ENCODE peak calls at places on chromosomes 4 and X, in ten cellular contexts. S is AG09319, C is right atrium auricular region, V is colonic mucosa, F is endothelial cell, K is fibroblast of pulmonary artery, T is HFFc6, H is fibroblast of lung, P is cardiac fibroblast, R is WERI-Rb-1. X is an unnamed sample.

GRCh38 chrX:16822723-16823122 is 36.5 kb downstream of the TXLNG start:
- DNase-seq in V (no peak), S (no peak), H (no peak), K (peak; percentile 89), R (no peak), T (peak; percentile 68), C (no peak), F (no peak), P (peak; percentile 83), X (no peak)

GRCh38 chr4:72375050-72375736 is 193.8 kb downstream of the ADAMTS3 start:
- DNase-seq in K (peak; percentile 51), H (no peak), T (peak; percentile 89), C (no peak), S (no peak), V (no peak), F (no peak), R (no peak), P (peak; percentile 46), X (no peak)

GRCh38 chrX:8731579-8732395 is at the start of gene ANOS1:
- DNase-seq in T (no peak), F (peak; percentile 73), C (no peak), R (peak; percentile 81), V (no peak), P (peak; percentile 68), S (no peak), K (peak; percentile 19), H (peak; percentile 11), X (peak; percentile 80)

GRCh38 chrX:2700405-2701320 is 9.6 kb downstream of the CD99 start:
- DNase-seq in V (no peak), T (no peak), H (no peak), S (no peak), P (no peak), C (no peak), R (no peak), K (no peak), F (no peak), X (no peak)

GRCh38 chr4:16516796-16517413 is 290.6 kb upstream of the TAPT1 start:
- DNase-seq in R (peak; percentile 34), H (peak; percentile 82), S (peak; percentile 45), F (no peak), K (peak; percentile 82), C (peak; percentile 71), T (peak; percentile 80), V (peak; percentile 25), P (peak; percentile 86), X (no peak)

GRCh38 chrX:135596495-135596894 is 76.0 kb downstream of the INTS6L start:
- DNase-seq in K (peak; percentile 34), S (no peak), P (peak; percentile 29), H (peak; percentile 34), C (no peak), F (peak; percentile 64), T (peak; percentile 4), R (peak; percentile 51), V (peak; percentile 40), X (no peak)

GRCh38 chrX:128020701-128021100 is 31.5 kb downstream of the ACTRT1 start:
- DNase-seq in C (no peak), H (no peak), R (no peak), P (no peak), V (no peak), T (peak; percentile 0), F (no peak), S (no peak), K (peak; percentile 12), X (no peak)

GRCh38 chr4:11119474-11119873 is 309.2 kb downstream of the HS3ST1 start:
- DNase-seq in V (no peak), R (no peak), T (no peak), C (no peak), H (no peak), K (no peak), P (no peak), F (no peak), S (no peak), X (no peak)

GRCh38 chrX:18638397-18638796 is 33.5 kb downstream of the RS1 start:
- DNase-seq in S (no peak), V (no peak), R (no peak), F (no peak), T (no peak), P (no peak), K (no peak), H (no peak), C (no peak), X (no peak)

GRCh38 chr4:187732524-187732923 is 263.0 kb upstream of the ZFP42 start:
- DNase-seq in S (no peak), F (no peak), C (no peak), K (peak; percentile 0), R (no peak), H (no peak), V (no peak), T (peak; percentile 12), P (no peak), X (no peak)

GRCh38 chr4:42596918-42597317 is 60.0 kb downstream of the ATP8A1 start:
- DNase-seq in P (no peak), C (no peak), K (no peak), F (no peak), T (no peak), V (no peak), H (no peak), R (no peak), S (no peak), X (no peak)

GRCh38 chr4:137181293-137181899 is 350.9 kb downstream of the PCDH18 start:
- DNase-seq in V (no peak), K (no peak), R (no peak), P (no peak), T (no peak), F (no peak), S (no peak), H (no peak), C (no peak), X (no peak)

GRCh38 chrX:153818571-153819397 is 11.6 kb downstream of the PDZD4 start:
- DNase-seq in P (no peak), H (no peak), S (no peak), V (no peak), K (no peak), F (peak; percentile 65), C (no peak), R (peak; percentile 79), T (no peak), X (peak; percentile 73)

GRCh38 chrX:69045616-69046345 is 119.5 kb downstream of the PJA1 start:
- DNase-seq in S (no peak), K (no peak), F (no peak), R (peak; percentile 14), H (no peak), P (no peak), V (peak; percentile 10), C (peak; percentile 40), T (no peak), X (peak; percentile 39)

GRCh38 chr4:83124079-83124780 is 9.7 kb upstream of the PLAC8 start:
- DNase-seq in T (peak; percentile 22), R (no peak), K (no peak), H (no peak), S (no peak), C (no peak), P (no peak), V (no peak), F (no peak), X (no peak)

GRCh38 chr4:74440356-74440755 is 4.6 kb upstream of the AREG start:
- DNase-seq in F (no peak), K (no peak), P (no peak), R (no peak), V (no peak), T (no peak), H (no peak), S (no peak), C (no peak), X (no peak)

GRCh38 chr4:15162046-15162445 is 159.8 kb downstream of the CPEB2 start:
- DNase-seq in K (no peak), C (no peak), V (no peak), S (no peak), H (no peak), P (no peak), F (no peak), R (no peak), T (no peak), X (no peak)

GRCh38 chr4:124631760-124632159 is 80.8 kb downstream of the ANKRD50 start:
- DNase-seq in V (peak; percentile 20), P (peak; percentile 94), R (no peak), F (no peak), H (peak; percentile 91), C (peak; percentile 73), S (peak; percentile 80), T (peak; percentile 98), K (peak; percentile 97), X (no peak)

GRCh38 chr4:147747787-147748454 is 16.0 kb downstream of the ARHGAP10 start:
- DNase-seq in R (no peak), H (no peak), S (no peak), P (no peak), C (no peak), F (no peak), V (no peak), K (no peak), T (no peak), X (no peak)

GRCh38 chrX:51047950-51048349 is 137.4 kb downstream of the BMP15 start:
- DNase-seq in P (no peak), S (no peak), H (no peak), F (no peak), T (no peak), R (no peak), K (no peak), V (no peak), C (no peak), X (no peak)
- TF ChIP-seq CTCF in P (no peak), S (no peak), H (no peak), F (no peak), T (no peak), R (no peak), K (no peak), V (no peak), C (no peak), X (peak; percentile 38)

GRCh38 chr4:13542577-13543042 is 1.7 kb downstream of the NKX3-2 start:
- DNase-seq in C (no peak), H (no peak), K (no peak), V (no peak), P (no peak), T (no peak), R (peak; percentile 5), S (no peak), F (no peak), X (no peak)
- TF ChIP-seq CTCF in C (no peak), H (no peak), K (no peak), V (no peak), P (no peak), T (no peak), R (no peak), S (no peak), F (no peak), X (no peak)

GRCh38 chr4:44583393-44583792 is 68.0 kb downstream of the YIPF7 start:
- DNase-seq in T (no peak), R (no peak), H (no peak), V (no peak), S (no peak), P (no peak), C (no peak), K (peak; percentile 23), F (peak; percentile 9), X (no peak)
- TF ChIP-seq CTCF in T (no peak), R (peak; percentile 36), H (no peak), V (no peak), S (no peak), P (peak; percentile 18), C (no peak), K (peak; percentile 45), F (peak; percentile 54), X (peak; percentile 36)

DNA sequence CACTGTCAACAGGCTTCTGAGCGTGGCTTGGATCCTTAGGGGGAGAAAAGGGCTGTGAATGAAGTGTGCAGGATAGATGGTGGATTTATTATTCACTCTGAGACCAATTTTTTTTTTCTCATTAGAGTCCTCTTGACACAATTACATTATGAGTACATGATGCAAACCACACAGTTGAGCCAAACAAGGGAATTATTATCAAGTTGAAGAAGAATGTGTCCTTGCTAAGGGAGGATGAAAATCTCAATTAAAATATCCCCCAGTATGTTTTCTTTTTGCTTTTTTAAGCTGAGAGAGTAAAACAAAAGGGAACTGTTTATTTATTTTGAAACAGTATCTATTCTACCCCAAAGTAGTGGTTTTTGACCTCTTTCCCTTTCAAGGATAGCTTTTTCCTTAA is 40.4 kb downstream of the RPS3A start:
- DNase-seq in S (no peak), K (no peak), P (no peak), C (no peak), R (no peak), V (no peak), F (no peak), H (peak; percentile 19), T (no peak), X (no peak)
- TF ChIP-seq CTCF in S (no peak), K (no peak), P (no peak), C (no peak), R (no peak), V (no peak), F (no peak), H (no peak), T (no peak), X (no peak)